ENCODE peak calls at places on chromosomes 13 and 19, in ten cellular contexts. Y is body of pancreas; Q is aorta; M is CD8-positive, alpha-beta T cell; B is trophoblast cell; T is heart left ventricle; A is effector memory CD4-positive, alpha-beta T cell; H is ovary; F is psoas muscle; J is foreskin keratinocyte. W is an unnamed sample.

GRCh38 chr19:33461256-33462111 is 60.1 kb downstream of the PEPD start:
- DNase-seq in B (no peak), J (no peak), F (no peak), M (no peak), Q (no peak), Y (no peak), T (no peak), A (no peak), H (no peak), W (no peak)

GRCh38 chr19:33397536-33398360 is 24.2 kb downstream of the CEBPG start:
- DNase-seq in H (no peak), F (peak; percentile 50), T (no peak), B (no peak), J (no peak), Q (peak; percentile 31), Y (peak; percentile 9), M (no peak), A (no peak), W (no peak)

GRCh38 chr13:30159446-30159839 is 147.9 kb downstream of the KATNAL1 start:
- DNase-seq in M (peak; percentile 31), H (no peak), B (no peak), F (no peak), T (no peak), Y (no peak), Q (no peak), J (peak; percentile 32), A (no peak), W (peak; percentile 22)

GRCh38 chr13:91329736-91330135 is 17.8 kb upstream of the MIR17HG start:
- DNase-seq in A (no peak), H (no peak), J (no peak), T (no peak), Y (no peak), M (no peak), F (no peak), B (no peak), Q (no peak), W (no peak)

GRCh38 chr19:495440-496332 is 600 bp upstream of the MADCAM1 start:
- DNase-seq in A (no peak), Y (no peak), Q (no peak), H (no peak), T (no peak), J (no peak), F (peak; percentile 54), B (no peak), M (peak; percentile 30), W (peak; percentile 46)

GRCh38 chr19:7730286-7731217 is 1.4 kb downstream of the CLEC4G start:
- DNase-seq in H (no peak), Y (no peak), M (no peak), B (no peak), A (no peak), J (no peak), F (no peak), T (no peak), Q (no peak), W (no peak)

GRCh38 chr13:27174766-27175455 is 3.3 kb upstream of the USP12 start:
- DNase-seq in T (no peak), J (no peak), H (no peak), Y (no peak), M (no peak), B (no peak), F (no peak), A (no peak), Q (no peak), W (no peak)

GRCh38 chr13:113742000-113742441 is 17.0 kb upstream of the TMEM255B start:
- DNase-seq in Y (peak; percentile 18), A (no peak), B (peak; percentile 15), F (no peak), M (peak; percentile 28), J (no peak), H (no peak), T (no peak), Q (peak; percentile 78), W (peak; percentile 67)

GRCh38 chr19:16368385-16369305 is 44.0 kb downstream of the KLF2 start:
- DNase-seq in B (no peak), A (peak; percentile 81), H (no peak), J (no peak), Q (peak; percentile 41), Y (no peak), F (peak; percentile 46), T (no peak), M (peak; percentile 82), W (no peak)

GRCh38 chr19:12763100-12763499 is 11.5 kb downstream of the BEST2 start:
- DNase-seq in B (no peak), M (no peak), A (no peak), Y (no peak), H (no peak), T (peak; percentile 76), J (no peak), F (no peak), Q (no peak), W (no peak)

GRCh38 chr13:41505209-41505835 is 48.0 kb downstream of the RGCC start:
- DNase-seq in H (no peak), J (peak; percentile 85), M (no peak), T (no peak), Y (no peak), F (no peak), B (peak; percentile 96), A (no peak), Q (no peak), W (peak; percentile 8)

GRCh38 chr13:41502676-41503075 is 45.3 kb downstream of the RGCC start:
- DNase-seq in A (no peak), Y (no peak), H (no peak), F (no peak), M (peak; percentile 30), J (no peak), Q (no peak), B (no peak), T (no peak), W (no peak)

GRCh38 chr13:41501281-41501680 is 43.9 kb downstream of the RGCC start:
- DNase-seq in T (no peak), A (no peak), J (no peak), H (no peak), F (no peak), Q (no peak), Y (no peak), B (no peak), M (no peak), W (no peak)

GRCh38 chr13:41502021-41502420 is 44.7 kb downstream of the RGCC start:
- DNase-seq in A (no peak), B (no peak), Y (no peak), M (no peak), H (no peak), Q (no peak), J (no peak), F (no peak), T (no peak), W (no peak)

DNA sequence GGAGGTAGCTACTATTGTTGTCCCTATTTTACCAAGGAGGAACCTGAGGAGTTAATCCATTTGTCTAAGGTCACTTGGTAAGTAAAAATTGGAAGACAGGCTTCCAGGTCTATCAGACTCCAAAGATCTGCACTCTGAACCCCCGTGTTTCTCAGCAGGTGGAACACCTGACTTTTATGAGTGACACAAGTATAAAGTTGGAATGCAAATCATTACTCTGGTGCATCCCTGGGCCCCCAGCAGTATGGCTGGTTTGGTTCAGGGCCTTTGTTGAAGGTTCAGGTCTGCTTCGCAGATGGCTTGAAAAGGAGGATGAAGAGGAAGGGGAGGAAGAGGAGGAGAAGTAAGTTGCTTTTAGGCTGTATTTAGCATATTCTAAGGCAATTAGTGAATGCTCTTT is 46.0 kb downstream of the RGCC start:
- DNase-seq in H (no peak), Y (no peak), J (no peak), F (no peak), A (no peak), M (no peak), T (no peak), Q (no peak), B (no peak), W (no peak)
- H3K4me1 ChIP-seq in H (peaks cover 3% of the 10 kb centered on the region), Y (no peaks in the 10 kb centered on the region), J (peaks cover 12% of the 10 kb centered on the region), F (no peaks in the 10 kb centered on the region), A (peaks cover 23% of the 10 kb centered on the region), M (peaks cover 39% of the 10 kb centered on the region), T (peaks cover 10% of the 10 kb centered on the region), Q (no peaks in the 10 kb centered on the region), B (no peaks in the 10 kb centered on the region), W (peaks cover 8% of the 10 kb centered on the region)

GRCh38 chr19:19386373-19386869 is 19.1 kb upstream of the GATAD2A start:
- DNase-seq in Q (no peak), B (no peak), H (no peak), A (no peak), T (no peak), Y (no peak), M (peak; percentile 22), F (no peak), J (no peak), W (no peak)

GRCh38 chr19:19384486-19384885 is 21.0 kb upstream of the GATAD2A start:
- DNase-seq in A (no peak), Y (no peak), Q (no peak), J (no peak), H (no peak), T (no peak), M (no peak), B (no peak), F (no peak), W (no peak)

GRCh38 chr19:19385131-19385899 is 20.2 kb upstream of the GATAD2A start:
- DNase-seq in A (peak; percentile 99), T (peak; percentile 100), M (peak; percentile 99), F (peak; percentile 100), Y (peak; percentile 100), J (peak; percentile 99), B (peak; percentile 100), H (peak; percentile 100), Q (peak; percentile 100), W (peak; percentile 99)

GRCh38 chr19:19387108-19387507 is 18.4 kb upstream of the GATAD2A start:
- DNase-seq in Y (no peak), A (no peak), B (no peak), F (no peak), T (no peak), M (no peak), Q (no peak), H (no peak), J (no peak), W (no peak)

GRCh38 chr19:19385900-19386339 is 19.6 kb upstream of the GATAD2A start:
- DNase-seq in J (no peak), Q (peak; percentile 76), M (peak; percentile 66), B (peak; percentile 74), H (peak; percentile 38), T (no peak), Y (no peak), A (no peak), F (no peak), W (no peak)
- H3K4me1 ChIP-seq in J (peaks cover 10% of the 10 kb centered on the region), Q (no peaks in the 10 kb centered on the region), M (peaks cover 51% of the 10 kb centered on the region), B (peaks cover 25% of the 10 kb centered on the region), H (no peaks in the 10 kb centered on the region), T (peaks cover 67% of the 10 kb centered on the region), Y (peaks cover 58% of the 10 kb centered on the region), A (peaks cover 37% of the 10 kb centered on the region), F (peaks cover 43% of the 10 kb centered on the region), W (peaks cover 29% of the 10 kb centered on the region)

GRCh38 chr19:46863818-46864629 is 3.2 kb downstream of the ARHGAP35 start:
- DNase-seq in M (no peak), B (no peak), J (no peak), Y (peak; percentile 47), F (no peak), A (no peak), T (no peak), Q (no peak), H (no peak), W (peak; percentile 73)
- H3K4me1 ChIP-seq in M (peaks cover 40% of the 10 kb centered on the region), B (peaks cover 22% of the 10 kb centered on the region), J (peaks cover 35% of the 10 kb centered on the region), Y (peaks cover 75% of the 10 kb centered on the region), F (peaks cover 64% of the 10 kb centered on the region), A (peaks cover 31% of the 10 kb centered on the region), T (peaks cover 70% of the 10 kb centered on the region), Q (peaks cover 13% of the 10 kb centered on the region), H (peaks cover 16% of the 10 kb centered on the region), W (peaks cover 66% of the 10 kb centered on the region)

DNA sequence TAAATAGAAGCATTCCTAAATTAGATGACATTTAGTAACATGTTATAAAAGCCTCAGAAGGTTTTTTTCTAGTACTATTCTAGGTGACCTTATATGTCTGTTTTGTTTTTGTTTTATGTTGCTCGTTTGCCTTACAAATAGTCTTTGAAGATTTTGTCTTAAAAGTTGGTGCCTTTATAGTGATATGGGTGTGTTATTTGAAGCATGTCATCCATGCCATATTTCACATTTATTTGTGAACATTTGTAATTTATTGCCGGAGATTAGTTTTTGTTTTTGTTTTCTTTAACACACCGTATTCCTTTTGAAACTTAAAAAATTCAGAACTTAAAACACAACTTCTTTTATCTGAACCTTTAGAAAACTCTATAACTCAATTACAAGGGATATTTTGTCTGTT is 422.8 kb upstream of the PCDH9 start:
- DNase-seq in A (no peak), Q (no peak), M (no peak), H (no peak), J (no peak), Y (no peak), F (no peak), B (no peak), T (no peak), W (no peak)
- H3K4me1 ChIP-seq in A (no peaks in the 10 kb centered on the region), Q (no peaks in the 10 kb centered on the region), M (no peaks in the 10 kb centered on the region), H (no peaks in the 10 kb centered on the region), J (no peaks in the 10 kb centered on the region), Y (no peaks in the 10 kb centered on the region), F (no peaks in the 10 kb centered on the region), B (no peaks in the 10 kb centered on the region), T (no peaks in the 10 kb centered on the region), W (no peaks in the 10 kb centered on the region)